ENCODE peak calls at places on chromosomes 6 and 20, in nine cellular contexts. P, R, A, Z, M, X, C, O and S are unnamed samples.

GRCh38 chr6:7086488-7086887 is 21.3 kb upstream of the RREB1 start:
- DNase-seq in P (no peak), R (no peak), A (no peak), Z (no peak), M (peak; percentile 44), X (peak; percentile 35), C (peak; percentile 87), O (peak; percentile 37), S (no peak)

GRCh38 chr20:48846516-48847492 is 19.0 kb upstream of the PREX1 start:
- DNase-seq in P (no peak), R (no peak), A (no peak), Z (no peak), M (peak; percentile 74), X (peak; percentile 61), C (peak; percentile 94), O (no peak), S (no peak)

GRCh38 chr6:148263961-148264360 is 78.7 kb upstream of the SASH1 start:
- DNase-seq in P (no peak), R (no peak), A (no peak), Z (no peak), M (no peak), X (no peak), C (no peak), O (no peak), S (no peak)

GRCh38 chr6:33828764-33829731 is 25.2 kb upstream of the MLN start:
- DNase-seq in P (no peak), R (no peak), A (no peak), Z (no peak), M (no peak), X (no peak), C (no peak), O (peak; percentile 50), S (no peak)

GRCh38 chr6:41584668-41585205 is 38.6 kb downstream of the FOXP4 start:
- DNase-seq in P (peak; percentile 60), R (no peak), A (no peak), Z (no peak), M (no peak), X (no peak), C (no peak), O (no peak), S (peak; percentile 40)

GRCh38 chr6:3635482-3635881 is 116.0 kb downstream of the PXDC1 start:
- DNase-seq in P (no peak), R (no peak), A (no peak), Z (no peak), M (no peak), X (no peak), C (no peak), O (no peak), S (no peak)

GRCh38 chr6:32854376-32855178 is 585 bp downstream of the PSMB9 start:
- DNase-seq in P (peak; percentile 43), R (peak; percentile 43), A (peak; percentile 36), Z (peak; percentile 62), M (peak; percentile 72), X (no peak), C (peak; percentile 76), O (peak; percentile 50), S (no peak)

GRCh38 chr6:89689732-89690131 is 51.2 kb upstream of the LYRM2 start:
- DNase-seq in P (no peak), R (no peak), A (no peak), Z (no peak), M (no peak), X (no peak), C (peak; percentile 13), O (peak; percentile 34), S (no peak)

GRCh38 chr6:133637874-133638273 is 251.0 kb upstream of the TCF21 start:
- DNase-seq in P (no peak), R (no peak), A (no peak), Z (no peak), M (no peak), X (no peak), C (no peak), O (no peak), S (no peak)

GRCh38 chr6:34172961-34173775 is 27.3 kb upstream of the GRM4 start:
- DNase-seq in P (no peak), R (no peak), A (peak; percentile 29), Z (no peak), M (peak; percentile 9), X (no peak), C (no peak), O (no peak), S (no peak)

GRCh38 chr6:110472739-110473138 is 3.7 kb downstream of the SLC22A16 start:
- DNase-seq in P (no peak), R (no peak), A (no peak), Z (no peak), M (no peak), X (no peak), C (no peak), O (no peak), S (no peak)

GRCh38 chr6:164034602-164035140 is 620.2 kb downstream of the QKI start:
- DNase-seq in P (no peak), R (no peak), A (no peak), Z (no peak), M (no peak), X (no peak), C (no peak), O (no peak), S (no peak)

GRCh38 chr20:16902657-16903056 is 154.5 kb downstream of the OTOR start:
- DNase-seq in P (no peak), R (no peak), A (no peak), Z (no peak), M (no peak), X (no peak), C (no peak), O (no peak), S (no peak)

DNA sequence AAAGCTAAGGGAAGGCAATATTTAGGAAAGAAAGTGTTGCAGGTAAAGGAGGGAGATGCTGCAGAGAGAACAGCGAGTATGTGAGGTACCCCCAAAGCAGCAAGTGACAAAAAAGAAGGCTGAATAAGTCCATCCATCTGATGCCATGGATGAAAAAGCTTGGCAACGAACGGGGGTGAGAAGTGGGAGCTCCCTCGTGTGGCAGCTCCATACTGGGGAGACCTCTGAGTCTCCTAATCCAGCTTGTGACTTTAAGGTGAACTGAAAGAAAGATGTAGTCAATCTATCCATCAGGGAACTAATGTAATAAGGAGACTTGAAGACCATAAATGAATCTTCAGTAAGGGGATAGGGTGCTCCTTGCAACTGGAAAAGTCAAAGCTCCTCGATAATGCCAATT is 156.6 kb downstream of the OTOR start:
- DNase-seq in P (no peak), R (no peak), A (no peak), Z (no peak), M (no peak), X (no peak), C (no peak), O (no peak), S (no peak)
- TF ChIP-seq CTCF in P (no peak), R (no peak), A (no peak), Z (no peak), M (no peak), X (no peak), C (no peak), O (no peak), S (no peak)

GRCh38 chr6:17017416-17017815 is 84.4 kb upstream of the STMND1 start:
- DNase-seq in P (no peak), R (no peak), A (no peak), Z (no peak), M (no peak), X (no peak), C (no peak), O (no peak), S (no peak)

GRCh38 chr6:17013701-17014100 is 88.1 kb upstream of the STMND1 start:
- DNase-seq in P (no peak), R (no peak), A (peak; percentile 50), Z (no peak), M (no peak), X (no peak), C (no peak), O (no peak), S (no peak)

GRCh38 chr6:17015144-17015543 is 86.7 kb upstream of the STMND1 start:
- DNase-seq in P (no peak), R (no peak), A (peak; percentile 77), Z (no peak), M (no peak), X (no peak), C (peak; percentile 50), O (no peak), S (no peak)

GRCh38 chr6:17018425-17018824 is 83.4 kb upstream of the STMND1 start:
- DNase-seq in P (no peak), R (no peak), A (no peak), Z (no peak), M (no peak), X (no peak), C (no peak), O (no peak), S (no peak)

DNA sequence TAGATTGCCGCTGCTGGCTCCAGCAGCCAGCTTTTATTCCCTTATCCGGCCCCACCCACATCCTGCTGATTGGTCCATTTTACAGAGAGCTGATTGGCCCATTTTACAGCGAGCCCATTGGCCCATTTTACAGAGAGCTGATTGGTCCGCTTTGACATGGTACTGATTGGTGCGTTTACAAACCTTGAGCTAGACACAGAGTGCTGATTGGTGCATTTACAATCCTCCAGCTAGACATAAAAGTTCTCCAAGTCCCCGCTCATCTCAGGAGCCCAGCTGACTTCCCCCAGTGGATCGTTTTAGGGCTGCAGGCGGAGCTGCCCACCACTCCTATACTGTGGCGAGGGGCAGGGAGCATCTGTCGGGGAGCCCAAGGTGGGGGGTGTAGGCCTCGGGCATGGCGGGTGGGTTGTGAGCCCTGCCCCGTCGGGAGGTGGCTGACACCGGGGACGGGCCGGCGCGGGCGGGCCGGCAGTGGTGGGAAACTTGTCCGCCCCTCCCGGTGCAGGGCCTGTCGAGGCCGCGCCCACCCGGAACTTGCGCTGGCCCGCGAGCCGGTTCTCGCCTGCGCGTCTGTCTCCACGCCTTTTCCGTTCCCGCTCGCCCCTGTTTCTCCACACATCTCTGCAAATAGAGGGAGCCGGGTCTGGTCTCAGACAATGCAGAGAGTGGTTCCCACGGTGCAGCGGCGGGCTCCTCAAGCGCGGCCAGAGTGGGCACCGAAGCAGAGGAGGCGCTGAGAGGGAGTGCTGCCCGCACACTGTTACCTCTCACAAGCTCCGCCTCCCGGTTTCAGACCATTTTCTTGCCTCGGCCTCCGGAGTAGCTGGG is 86.1 kb upstream of the STMND1 start:
- DNase-seq in P (no peak), R (peak; percentile 3), A (no peak), Z (no peak), M (no peak), X (peak; percentile 18), C (no peak), O (peak; percentile 47), S (no peak)
- TF ChIP-seq CTCF in P (no peak), R (no peak), A (no peak), Z (no peak), M (no peak), X (no peak), C (no peak), O (no peak), S (no peak)

GRCh38 chr6:97068211-97068610 is 143.7 kb downstream of the KLHL32 start:
- DNase-seq in P (no peak), R (peak; percentile 32), A (peak; percentile 3), Z (no peak), M (no peak), X (no peak), C (peak; percentile 41), O (no peak), S (no peak)
- TF ChIP-seq CTCF in P (no peak), R (peak; percentile 40), A (peak; percentile 58), Z (peak; percentile 44), M (no peak), X (no peak), C (peak; percentile 34), O (peak; percentile 57), S (peak; percentile 74)

GRCh38 chr6:97663252-97663651 is 380.2 kb upstream of the MMS22L start:
- DNase-seq in P (no peak), R (no peak), A (no peak), Z (no peak), M (no peak), X (no peak), C (no peak), O (no peak), S (no peak)
- TF ChIP-seq CTCF in P (no peak), R (no peak), A (no peak), Z (no peak), M (no peak), X (no peak), C (no peak), O (no peak), S (no peak)